ENCODE peak calls at places on chromosomes 7 and 10, in six cellular contexts. I, C, E, O, R and Y are unnamed samples. For H3K36me3, the result is how much of the 10 kb centered on the place peaks cover.

GRCh38 chr7:5594616-5595544 is 171.2 kb upstream of the TNRC18 start:
- DNase-seq in I (no peak), C (no peak), E (no peak), O (peak), R (no peak), Y (no peak)

GRCh38 chr7:111741811-111742240 is 179.5 kb upstream of the IMMP2L start:
- DNase-seq in I (peak), C (peak), E (peak), O (peak), R (no peak), Y (no peak)

GRCh38 chr7:101990811-101991418 is 173.5 kb downstream of the CUX1 start:
- DNase-seq in I (peak), C (peak), E (no peak), O (no peak), R (no peak), Y (no peak)

GRCh38 chr7:116582164-116582732 is 57.4 kb downstream of the CAV1 start:
- DNase-seq in I (no peak), C (no peak), E (no peak), O (peak), R (no peak), Y (no peak)

GRCh38 chr10:73076361-73077183 is 20.1 kb downstream of the P4HA1 start:
- DNase-seq in I (no peak), C (no peak), E (peak), O (peak), R (no peak), Y (no peak)

GRCh38 chr10:132627736-132628512 is 90.3 kb downstream of the INPP5A start:
- DNase-seq in I (no peak), C (no peak), E (peak), O (peak), R (peak), Y (no peak)

GRCh38 chr10:126905776-126906703 is 812 bp downstream of the DOCK1 start:
- DNase-seq in I (no peak), C (no peak), E (peak), O (no peak), R (peak), Y (no peak)

GRCh38 chr7:48667434-48667833 is 256.9 kb upstream of the CDC14C start:
- DNase-seq in I (no peak), C (no peak), E (no peak), O (no peak), R (no peak), Y (no peak)

GRCh38 chr7:117780832-117781231 is 92.4 kb downstream of the CTTNBP2 start:
- DNase-seq in I (no peak), C (peak), E (no peak), O (peak), R (no peak), Y (no peak)

GRCh38 chr7:82507365-82507975 is 63.9 kb upstream of the CACNA2D1 start:
- DNase-seq in I (no peak), C (no peak), E (no peak), O (no peak), R (no peak), Y (no peak)

GRCh38 chr10:58291538-58292174 is 22.7 kb downstream of the CISD1 start:
- DNase-seq in I (no peak), C (peak), E (peak), O (peak), R (no peak), Y (no peak)

GRCh38 chr7:44280993-44281721 is 44.2 kb downstream of the CAMK2B start:
- DNase-seq in I (no peak), C (no peak), E (no peak), O (no peak), R (peak), Y (peak)

GRCh38 chr7:42244828-42245227 is 7.8 kb upstream of the GLI3 start:
- DNase-seq in I (no peak), C (no peak), E (no peak), O (peak), R (no peak), Y (no peak)

GRCh38 chr10:28302012-28302667 is 724 bp downstream of the MPP7 start:
- DNase-seq in I (no peak), C (no peak), E (peak), O (peak), R (no peak), Y (no peak)

GRCh38 chr10:25556457-25556856 is 377.6 kb upstream of the MYO3A start:
- DNase-seq in I (no peak), C (no peak), E (peak), O (no peak), R (no peak), Y (no peak)

GRCh38 chr10:29828978-29829377 is 194.2 kb upstream of the SVIL start:
- DNase-seq in I (no peak), C (no peak), E (no peak), O (no peak), R (no peak), Y (no peak)

GRCh38 chr10:25934673-25935139 is 677 bp downstream of the MYO3A start:
- DNase-seq in I (no peak), C (peak), E (peak), O (no peak), R (no peak), Y (no peak)

GRCh38 chr10:48187713-48188541 is 86.6 kb downstream of the FRMPD2 start:
- DNase-seq in I (no peak), C (no peak), E (no peak), O (no peak), R (no peak), Y (no peak)

GRCh38 chr7:74284781-74285259 is 4.4 kb upstream of the CLIP2 start:
- DNase-seq in I (no peak), C (no peak), E (no peak), O (no peak), R (no peak), Y (no peak)

GRCh38 chr10:119441921-119442757 is 100.4 kb downstream of the RGS10 start:
- DNase-seq in I (peak), C (no peak), E (no peak), O (no peak), R (peak), Y (peak)

GRCh38 chr7:44581426-44581906 is 565 bp downstream of the TMED4 start:
- DNase-seq in I (peak), C (peak), E (peak), O (no peak), R (peak), Y (peak)

GRCh38 chr10:102673235-102673634 is 29.0 kb downstream of the TRIM8 start:
- DNase-seq in I (no peak), C (no peak), E (peak), O (no peak), R (no peak), Y (no peak)

GRCh38 chr7:7795736-7796135 is 77.3 kb upstream of the RPA3 start:
- DNase-seq in I (no peak), C (no peak), E (no peak), O (peak), R (no peak), Y (no peak)

GRCh38 chr7:3957735-3958491 is 656.9 kb downstream of the SDK1 start:
- DNase-seq in I (no peak), C (no peak), E (peak), O (no peak), R (no peak), Y (no peak)

GRCh38 chr7:134844200-134844599 is 64.8 kb downstream of the CALD1 start:
- DNase-seq in I (no peak), C (no peak), E (no peak), O (no peak), R (no peak), Y (no peak)

GRCh38 chr7:105219771-105220160 is 169.0 kb downstream of the SRPK2 start:
- DNase-seq in I (no peak), C (no peak), E (no peak), O (peak), R (no peak), Y (no peak)

GRCh38 chr10:51838506-51838905 is 139.1 kb upstream of the CSTF2T start:
- DNase-seq in I (no peak), C (no peak), E (no peak), O (no peak), R (no peak), Y (no peak)

GRCh38 chr7:134452419-134452827 is 6.5 kb downstream of the AKR1B1 start:
- DNase-seq in I (no peak), C (no peak), E (peak), O (no peak), R (no peak), Y (no peak)

GRCh38 chr10:100996678-100997363 is 2.8 kb upstream of the LZTS2 start:
- DNase-seq in I (peak), C (peak), E (peak), O (no peak), R (no peak), Y (peak)

GRCh38 chr10:133465950-133466474 is 12.3 kb downstream of the SCART1 start:
- DNase-seq in I (no peak), C (no peak), E (no peak), O (no peak), R (no peak), Y (no peak)

GRCh38 chr7:158811461-158811860 is 17.8 kb downstream of the ESYT2 start:
- DNase-seq in I (no peak), C (no peak), E (peak), O (peak), R (no peak), Y (no peak)

GRCh38 chr7:120785056-120785455 is 72.9 kb downstream of the TSPAN12 start:
- DNase-seq in I (no peak), C (no peak), E (no peak), O (no peak), R (no peak), Y (no peak)

GRCh38 chr10:60801538-60801937 is 23.3 kb downstream of the CDK1 start:
- DNase-seq in I (no peak), C (no peak), E (no peak), O (no peak), R (no peak), Y (no peak)

GRCh38 chr7:71312755-71313490 is 181.0 kb downstream of the GALNT17 start:
- DNase-seq in I (no peak), C (no peak), E (no peak), O (no peak), R (no peak), Y (no peak)

GRCh38 chr7:2866601-2867000 is 22.5 kb upstream of the GNA12 start:
- DNase-seq in I (no peak), C (no peak), E (no peak), O (no peak), R (no peak), Y (no peak)

GRCh38 chr7:22725585-22725984 is 1.4 kb upstream of the IL6 start:
- DNase-seq in I (no peak), C (peak), E (no peak), O (peak), R (no peak), Y (no peak)

GRCh38 chr10:1361411-1362105 is 305.4 kb downstream of the WDR37 start:
- DNase-seq in I (no peak), C (no peak), E (no peak), O (no peak), R (no peak), Y (no peak)

GRCh38 chr10:88986549-88987242 is 3.9 kb upstream of the FAS start:
- DNase-seq in I (no peak), C (peak), E (peak), O (peak), R (no peak), Y (no peak)

GRCh38 chr10:79463578-79464496 is 18.4 kb upstream of the ZCCHC24 start:
- DNase-seq in I (no peak), C (no peak), E (no peak), O (no peak), R (peak), Y (no peak)

GRCh38 chr10:3524086-3524960 is 260.7 kb downstream of the KLF6 start:
- DNase-seq in I (no peak), C (no peak), E (no peak), O (no peak), R (no peak), Y (no peak)
- TF ChIP-seq CTCF in I (no peak), C (no peak), E (no peak), O (no peak), R (no peak), Y (no peak)

DNA sequence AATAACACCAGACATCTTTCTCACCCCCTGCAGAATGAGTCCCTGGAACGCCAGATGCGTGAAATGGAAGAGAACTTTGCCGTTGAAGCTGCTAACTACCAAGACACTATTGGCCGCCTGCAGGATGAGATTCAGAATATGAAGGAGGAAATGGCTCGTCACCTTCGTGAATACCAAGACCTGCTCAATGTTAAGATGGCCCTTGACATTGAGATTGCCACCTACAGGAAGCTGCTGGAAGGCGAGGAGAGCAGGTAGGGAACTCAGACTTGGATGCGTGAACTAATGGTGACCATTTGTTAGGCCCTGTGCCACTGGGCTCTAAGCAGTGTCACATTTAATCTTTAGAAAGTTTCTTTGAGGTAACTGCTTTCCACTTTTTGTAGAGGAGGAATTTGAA is 7.1 kb downstream of the VIM start:
- DNase-seq in I (no peak), C (no peak), E (no peak), O (no peak), R (no peak), Y (no peak)
- H3K36me3 ChIP-seq in I (under half), C (under half), E (half or more), O (half or more), R (half or more), Y (under half)

GRCh38 chr10:86139066-86139657 is 227.4 kb downstream of the GRID1 start:
- DNase-seq in I (peak), C (no peak), E (peak), O (no peak), R (no peak), Y (no peak)
- TF ChIP-seq CTCF in I (peak), C (no peak), E (peak), O (no peak), R (peak), Y (no peak)

GRCh38 chr7:66804001-66804400 is 63.5 kb downstream of the RABGEF1 start:
- DNase-seq in I (no peak), C (no peak), E (no peak), O (no peak), R (no peak), Y (no peak)
- H3K36me3 ChIP-seq in I (under half), C (under half), E (under half), O (half or more), R (half or more), Y (half or more)

DNA sequence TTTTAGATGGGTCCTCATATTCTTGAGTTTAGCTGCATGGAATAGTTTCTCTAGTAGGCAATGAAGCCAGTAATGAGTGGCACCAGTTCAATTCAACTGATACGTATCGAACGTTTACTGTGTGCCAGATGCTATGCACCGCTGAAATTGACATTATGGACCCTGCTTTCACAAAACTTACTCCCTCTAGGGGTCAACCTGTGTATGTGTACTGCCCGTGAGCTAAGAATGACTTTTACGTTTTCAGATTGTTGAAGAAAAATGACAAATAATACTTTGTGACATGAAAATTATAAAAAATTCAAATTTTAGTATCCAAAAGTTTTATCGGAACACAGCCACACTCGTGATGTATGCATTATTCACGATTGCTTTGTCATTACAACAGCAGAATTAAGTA is 95.5 kb downstream of the ZMYND11 start:
- DNase-seq in I (no peak), C (no peak), E (no peak), O (no peak), R (no peak), Y (no peak)
- TF ChIP-seq CTCF in I (no peak), C (peak), E (peak), O (peak), R (peak), Y (peak)

GRCh38 chr10:87750817-87751216 is 67.2 kb downstream of the ATAD1 start:
- DNase-seq in I (no peak), C (peak), E (no peak), O (no peak), R (no peak), Y (no peak)

GRCh38 chr10:87750001-87750651 is 67.9 kb downstream of the ATAD1 start:
- DNase-seq in I (no peak), C (no peak), E (no peak), O (no peak), R (no peak), Y (no peak)

GRCh38 chr10:87753995-87754866 is 63.8 kb downstream of the ATAD1 start:
- DNase-seq in I (no peak), C (no peak), E (no peak), O (no peak), R (no peak), Y (no peak)

GRCh38 chr10:87751274-87751673 is 66.8 kb downstream of the ATAD1 start:
- DNase-seq in I (no peak), C (no peak), E (no peak), O (no peak), R (no peak), Y (no peak)

DNA sequence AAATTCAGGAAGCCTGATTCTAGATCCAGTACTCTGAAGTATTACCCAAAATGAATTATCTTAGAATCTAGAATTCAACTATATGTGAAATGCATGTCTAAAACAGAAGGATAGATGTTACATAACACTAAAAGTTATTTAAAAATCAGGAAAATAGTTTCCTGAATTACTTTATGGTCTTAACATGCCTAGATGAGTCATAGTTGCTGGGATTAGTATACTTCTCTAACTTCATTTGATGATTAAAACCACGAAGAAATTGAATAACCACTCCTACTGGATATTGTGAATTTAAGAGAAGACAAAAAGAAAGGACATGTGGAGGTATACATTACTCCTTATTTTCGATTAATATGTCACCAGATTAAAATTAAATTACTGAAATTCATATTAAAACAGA is 65.5 kb downstream of the ATAD1 start:
- DNase-seq in I (no peak), C (no peak), E (no peak), O (no peak), R (no peak), Y (no peak)
- H3K36me3 ChIP-seq in I (under half), C (under half), E (under half), O (under half), R (under half), Y (under half)

GRCh38 chr10:96267234-96267705 is 4.1 kb downstream of the BLNK start:
- DNase-seq in I (no peak), C (no peak), E (no peak), O (no peak), R (no peak), Y (no peak)

GRCh38 chr10:96270564-96270963 is 805 bp downstream of the BLNK start:
- DNase-seq in I (no peak), C (no peak), E (no peak), O (no peak), R (no peak), Y (no peak)

GRCh38 chr10:96266118-96266770 is 5.1 kb downstream of the BLNK start:
- DNase-seq in I (no peak), C (no peak), E (peak), O (no peak), R (no peak), Y (no peak)

GRCh38 chr10:96269438-96270300 is 1.7 kb downstream of the BLNK start:
- DNase-seq in I (no peak), C (no peak), E (peak), O (no peak), R (no peak), Y (no peak)

DNA sequence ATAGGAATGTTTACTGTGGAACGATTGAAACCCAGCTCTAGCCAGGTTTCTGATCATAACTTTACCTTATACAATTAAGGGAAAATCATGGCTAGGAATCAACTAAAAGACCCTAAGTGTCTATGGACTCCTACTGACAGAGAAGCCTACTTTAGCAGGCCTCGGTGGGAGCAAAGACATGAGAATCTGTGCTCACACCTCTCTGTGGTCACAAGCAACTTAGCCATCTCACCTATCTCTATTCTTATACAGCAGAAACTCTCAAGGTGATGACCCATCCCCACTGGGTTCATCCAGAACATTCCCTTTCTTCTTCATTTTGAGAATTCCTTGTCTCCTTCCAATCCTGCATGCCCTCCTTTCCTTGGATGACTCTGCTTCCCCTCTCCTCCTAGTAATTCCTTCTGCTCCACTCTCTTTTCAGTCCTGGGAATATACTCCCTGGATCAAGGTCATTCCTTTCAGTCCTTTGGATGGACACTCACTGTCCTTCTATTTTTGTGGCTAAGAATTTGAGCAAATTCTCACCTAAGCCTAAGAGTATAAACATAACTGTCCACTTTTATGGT is 2.9 kb downstream of the BLNK start:
- DNase-seq in I (no peak), C (no peak), E (no peak), O (no peak), R (no peak), Y (no peak)
- TF ChIP-seq CTCF in I (no peak), C (no peak), E (no peak), O (no peak), R (no peak), Y (no peak)

DNA sequence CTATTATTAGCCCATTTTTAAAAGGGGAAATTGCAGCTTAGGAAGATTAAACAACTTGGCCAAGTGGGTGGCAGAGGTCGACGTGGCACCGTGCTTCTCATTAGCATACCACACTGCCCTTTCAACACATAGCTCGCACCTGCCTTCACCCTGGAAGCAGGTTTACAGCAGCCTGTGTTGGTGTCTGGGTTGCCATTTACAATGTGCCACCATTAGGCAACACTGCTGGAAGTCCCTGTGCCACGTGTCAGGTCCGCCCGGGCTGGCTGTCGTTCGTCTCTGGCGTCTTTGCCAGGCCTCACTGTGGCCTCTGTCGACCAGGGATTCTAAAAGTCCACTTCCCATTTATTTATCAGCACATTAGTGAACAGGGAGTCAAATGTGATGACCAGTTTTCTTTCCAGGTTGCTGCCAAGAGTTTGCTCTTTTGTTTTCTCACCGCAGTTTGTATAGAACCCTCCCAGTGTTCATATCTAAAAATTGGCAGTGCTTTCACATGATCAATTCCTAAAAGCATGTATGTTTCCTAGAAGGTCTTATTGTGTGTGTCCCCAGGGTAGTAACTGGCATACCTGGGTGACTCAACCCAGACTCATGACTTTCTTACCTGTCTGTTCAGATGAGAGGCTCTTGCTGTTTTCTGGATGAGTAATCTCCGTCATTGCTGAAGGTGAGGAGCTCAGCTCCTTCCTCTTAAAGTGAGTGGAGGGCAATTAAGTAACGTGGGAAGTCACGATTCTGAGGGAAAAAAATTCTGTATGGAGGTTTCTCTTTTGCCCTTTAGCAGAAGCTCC is 9.2 kb downstream of the INSIG1 start:
- DNase-seq in I (no peak), C (no peak), E (no peak), O (no peak), R (no peak), Y (peak)
- H3K36me3 ChIP-seq in I (under half), C (half or more), E (under half), O (half or more), R (half or more), Y (under half)